ENCODE peak calls at places on chromosomes 4 and X, in nine cellular contexts. R, O, X, H, S, T, P, Z and Q are unnamed samples.

GRCh38 chrX:149916745-149917392 is 12.5 kb upstream of the HSFX4 start:
- DNase-seq in Z (no peak), X (no peak), S (no peak), T (no peak), R (no peak), O (no peak), H (peak; percentile 1), P (no peak), Q (no peak)

GRCh38 chr4:170420255-170420693 is 330.5 kb upstream of the AADAT start:
- DNase-seq in H (peak; percentile 57), P (no peak), Z (no peak), O (peak; percentile 94), R (no peak), S (peak; percentile 23), X (no peak), T (peak; percentile 14), Q (peak; percentile 18)

GRCh38 chr4:40331092-40331824 is 3.9 kb upstream of the CHRNA9 start:
- DNase-seq in X (no peak), O (no peak), P (no peak), H (no peak), R (no peak), T (no peak), S (no peak), Z (no peak), Q (no peak)

GRCh38 chr4:100525689-100526088 is 7.9 kb upstream of the EMCN start:
- DNase-seq in P (no peak), S (no peak), T (no peak), H (no peak), Z (no peak), X (no peak), O (no peak), R (no peak), Q (no peak)

GRCh38 chrX:18582910-18583493 is 88.9 kb downstream of the RS1 start:
- DNase-seq in S (no peak), H (peak; percentile 10), R (no peak), T (no peak), P (no peak), X (no peak), O (no peak), Z (no peak), Q (no peak)

GRCh38 chr4:141220271-141220654 is 432 bp upstream of the ZNF330 start:
- DNase-seq in Z (no peak), O (no peak), R (no peak), X (no peak), T (no peak), S (peak; percentile 21), P (no peak), H (no peak), Q (no peak)

GRCh38 chr4:544386-545105 is 31.5 kb downstream of the TMEM271 start:
- DNase-seq in S (no peak), P (no peak), R (no peak), X (no peak), Z (no peak), H (no peak), O (no peak), T (no peak), Q (no peak)

GRCh38 chrX:134936542-134936941 is 54.2 kb upstream of the SMIM10 start:
- DNase-seq in T (peak; percentile 64), H (peak; percentile 77), Z (no peak), X (no peak), O (peak; percentile 47), R (no peak), S (peak; percentile 92), P (no peak), Q (no peak)

GRCh38 chr4:128162434-128162833 is 101.3 kb downstream of the LARP1B start:
- DNase-seq in O (no peak), R (no peak), X (no peak), H (peak; percentile 40), S (peak; percentile 44), P (no peak), T (peak; percentile 15), Z (no peak), Q (no peak)

GRCh38 chr4:13865871-13866669 is 238.5 kb upstream of the BOD1L1 start:
- DNase-seq in R (no peak), S (peak; percentile 54), P (no peak), H (peak; percentile 51), X (no peak), Z (no peak), O (peak; percentile 13), T (peak; percentile 63), Q (no peak)

GRCh38 chr4:152514356-152514755 is 21.5 kb downstream of the FBXW7 start:
- DNase-seq in H (no peak), T (no peak), O (no peak), X (no peak), S (no peak), Z (no peak), P (no peak), R (no peak), Q (no peak)

GRCh38 chr4:10529256-10529890 is 72.1 kb upstream of the ZNF518B start:
- DNase-seq in T (peak; percentile 44), R (no peak), X (no peak), P (no peak), O (no peak), H (no peak), S (peak; percentile 8), Z (no peak), Q (peak; percentile 60)

GRCh38 chr4:40059362-40059761 is 2.7 kb downstream of the N4BP2 start:
- DNase-seq in Z (no peak), O (no peak), X (no peak), S (no peak), T (no peak), H (no peak), R (no peak), P (no peak), Q (no peak)

GRCh38 chr4:82201805-82202636 is 171.8 kb downstream of the HNRNPD start:
- DNase-seq in X (peak; percentile 34), R (peak; percentile 25), O (peak; percentile 50), T (peak; percentile 57), S (peak; percentile 20), P (peak; percentile 5), Z (no peak), H (peak; percentile 27), Q (peak; percentile 75)

GRCh38 chr4:162131256-162131655 is 32.5 kb downstream of the FSTL5 start:
- DNase-seq in R (no peak), Z (no peak), H (no peak), P (no peak), T (peak; percentile 37), O (no peak), X (no peak), S (no peak), Q (no peak)

GRCh38 chr4:66300336-66300934 is 630.1 kb upstream of the EPHA5 start:
- DNase-seq in T (peak; percentile 89), S (peak; percentile 7), O (no peak), R (no peak), H (no peak), Z (no peak), X (no peak), P (no peak), Q (no peak)

GRCh38 chr4:2954358-2955185 is 8.6 kb downstream of the NOP14 start:
- DNase-seq in S (no peak), T (no peak), X (no peak), H (no peak), R (peak; percentile 47), O (no peak), P (no peak), Z (no peak), Q (no peak)

GRCh38 chrX:142084611-142085010 is 120.5 kb downstream of the MAGEC2 start:
- DNase-seq in S (no peak), T (no peak), Z (no peak), O (no peak), X (no peak), H (no peak), R (no peak), P (no peak), Q (no peak)
- H3K9me3 ChIP-seq in S (no peaks in the 10 kb centered on the region), T (no peaks in the 10 kb centered on the region), Z (no peaks in the 10 kb centered on the region), O (no peaks in the 10 kb centered on the region), X (no peaks in the 10 kb centered on the region), H (peaks cover 2% of the 10 kb centered on the region), R (no peaks in the 10 kb centered on the region), P (no peaks in the 10 kb centered on the region), Q (no peaks in the 10 kb centered on the region)

DNA sequence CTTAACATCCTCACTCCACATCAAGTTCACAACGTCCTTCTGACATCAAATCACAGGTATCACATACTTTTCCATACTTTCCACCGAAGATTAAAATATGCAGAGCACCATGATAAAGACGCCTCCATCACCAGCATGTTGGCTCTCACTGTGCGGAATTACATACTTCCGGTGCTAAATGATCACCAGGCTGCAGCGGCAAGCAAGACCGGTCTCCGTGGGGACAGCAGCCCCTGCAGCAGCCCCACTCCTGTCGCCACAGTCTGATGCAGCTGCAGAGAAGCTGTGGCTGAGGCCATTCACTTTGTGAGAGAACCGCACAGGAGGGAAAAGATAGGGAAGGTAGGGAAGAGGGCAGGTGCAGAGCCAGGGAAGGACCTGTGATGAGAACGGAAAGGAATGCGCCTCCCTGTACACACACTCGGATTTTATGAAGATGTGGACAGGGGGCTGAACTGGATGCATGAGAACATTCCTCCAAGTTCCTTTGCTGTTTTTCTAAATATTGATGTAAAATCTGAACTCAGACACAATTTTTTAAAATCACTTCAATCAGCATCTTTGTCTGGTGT is 38.3 kb downstream of the AFAP1 start:
- DNase-seq in P (no peak), S (peak; percentile 67), H (no peak), T (no peak), O (no peak), X (no peak), Z (no peak), R (no peak), Q (no peak)
- H3K27ac ChIP-seq in P (no peak overlapping the region), S (no peak overlapping the region), H (no peak overlapping the region), T (no peak overlapping the region), O (no peak overlapping the region), X (no peak overlapping the region), Z (no peak overlapping the region), R (no peak overlapping the region), Q (no peak overlapping the region)

GRCh38 chrX:81728622-81729021 is 526.7 kb downstream of the SH3BGRL start:
- DNase-seq in P (no peak), Z (no peak), O (no peak), X (no peak), H (no peak), T (no peak), S (no peak), R (no peak), Q (no peak)
- H3K9me3 ChIP-seq in P (peaks cover 8% of the 10 kb centered on the region), Z (no peaks in the 10 kb centered on the region), O (peaks cover 61% of the 10 kb centered on the region), X (no peaks in the 10 kb centered on the region), H (peaks cover 6% of the 10 kb centered on the region), T (no peaks in the 10 kb centered on the region), S (no peaks in the 10 kb centered on the region), R (no peaks in the 10 kb centered on the region), Q (no peaks in the 10 kb centered on the region)

GRCh38 chrX:123771449-123772064 is 38.7 kb upstream of the THOC2 start:
- DNase-seq in S (no peak), X (no peak), H (no peak), P (no peak), O (no peak), R (no peak), T (no peak), Z (no peak), Q (no peak)

DNA sequence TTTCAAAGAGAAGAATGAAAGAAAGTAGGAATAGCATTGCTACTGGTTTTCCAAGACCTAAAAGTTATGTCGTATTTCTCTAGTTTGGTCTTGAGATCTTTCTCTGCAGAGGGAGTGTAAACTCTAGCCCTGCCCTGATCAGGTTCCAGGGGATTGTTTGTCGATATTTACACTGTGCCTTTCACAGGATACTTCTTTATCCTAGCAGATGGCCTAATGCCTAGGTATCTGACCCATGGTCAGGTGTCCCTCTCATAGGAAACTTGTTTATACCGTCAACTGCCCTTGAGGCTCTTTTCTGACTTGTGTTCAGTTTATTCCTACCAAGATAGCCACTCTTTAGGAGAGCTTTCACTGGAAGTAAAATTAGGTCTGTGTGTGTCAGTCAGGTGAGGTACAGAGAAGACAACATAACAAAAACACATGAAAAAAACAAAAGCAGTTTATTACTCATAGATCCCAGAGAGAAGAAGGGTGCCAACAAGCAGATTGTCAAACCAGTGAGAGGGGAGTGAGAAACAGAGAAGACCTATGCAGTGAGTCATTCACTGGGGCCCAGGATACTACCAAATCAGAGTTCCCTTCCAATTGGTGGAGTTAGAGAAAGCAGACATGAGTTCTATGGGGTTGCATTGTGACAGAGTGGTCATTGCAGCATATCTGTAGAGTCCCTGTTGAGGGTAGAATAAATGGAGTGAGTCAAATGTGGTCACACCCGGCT is 40.6 kb upstream of the THOC2 start:
- DNase-seq in X (no peak), H (no peak), O (no peak), P (no peak), R (no peak), Z (no peak), T (no peak), S (no peak), Q (no peak)
- H3K27ac ChIP-seq in X (no peak overlapping the region), H (no peak overlapping the region), O (no peak overlapping the region), P (no peak overlapping the region), R (no peak overlapping the region), Z (no peak overlapping the region), T (no peak overlapping the region), S (no peak overlapping the region), Q (no peak overlapping the region)